ENCODE peak calls at places on chromosomes 4 and X, in four cellular contexts. D is EL, A is AG04450, O is brain microvascular endothelial cell. K is an unnamed sample.

GRCh38 chr4:82710202-82710929 is 88.2 kb downstream of the SCD5 start:
- DNase-seq in D (no peak), A (no peak), O (no peak), K (no peak)

GRCh38 chr4:476501-476900 is 22.5 kb downstream of the ZNF721 start:
- DNase-seq in D (no peak), A (no peak), O (peak), K (peak)

GRCh38 chr4:105050896-105051295 is 95.8 kb upstream of the TET2 start:
- DNase-seq in D (peak), A (no peak), O (no peak), K (peak)

GRCh38 chr4:6885953-6886557 is 23.6 kb upstream of the TBC1D14 start:
- DNase-seq in D (peak), A (no peak), O (peak), K (peak)

GRCh38 chr4:1627417-1628313 is 56.4 kb downstream of the FAM53A start:
- DNase-seq in D (no peak), A (no peak), O (no peak), K (no peak)

GRCh38 chr4:174284181-174284886 is 623 bp downstream of the CEP44 start:
- DNase-seq in D (peak), A (peak), O (peak), K (peak)

GRCh38 chr4:110046588-110047049 is 133.9 kb downstream of the EGF start:
- DNase-seq in D (peak), A (peak), O (no peak), K (no peak)

GRCh38 chr4:157978680-157979361 is 194.0 kb downstream of the GASK1B start:
- DNase-seq in D (peak), A (peak), O (peak), K (peak)

GRCh38 chr4:16222957-16223527 is 3.2 kb downstream of the TAPT1 start:
- DNase-seq in D (no peak), A (no peak), O (no peak), K (no peak)

GRCh38 chrX:38138900-38139299 is 81.8 kb downstream of the SRPX start:
- DNase-seq in D (no peak), A (no peak), O (no peak), K (no peak)

GRCh38 chr4:11428161-11428700 is 463 bp downstream of the HS3ST1 start:
- DNase-seq in D (no peak), A (no peak), O (no peak), K (no peak)

GRCh38 chr4:83599183-83599582 is 63.3 kb downstream of the GPAT3 start:
- DNase-seq in D (peak), A (no peak), O (peak), K (peak)

GRCh38 chrX:14832591-14832990 is 40.3 kb downstream of the FANCB start:
- DNase-seq in D (peak), A (no peak), O (no peak), K (no peak)

GRCh38 chr4:120918788-120919187 is 3.7 kb downstream of the PRDM5 start:
- DNase-seq in D (no peak), A (no peak), O (no peak), K (no peak)

GRCh38 chr4:3710451-3711182 is 55.6 kb upstream of the ADRA2C start:
- DNase-seq in D (no peak), A (no peak), O (no peak), K (no peak)

GRCh38 chr4:5052726-5053425 is 1.6 kb downstream of the STK32B start:
- DNase-seq in D (no peak), A (no peak), O (no peak), K (no peak)

GRCh38 chr4:102404551-102404969 is 59.3 kb upstream of the SLC39A8 start:
- DNase-seq in D (no peak), A (no peak), O (no peak), K (no peak)

GRCh38 chrX:125289920-125290319 is 29.8 kb upstream of the TEX13C start:
- DNase-seq in D (no peak), A (no peak), O (no peak), K (peak)

GRCh38 chr4:95087657-95088455 is 330.1 kb downstream of the BMPR1B start:
- DNase-seq in D (no peak), A (no peak), O (no peak), K (peak)

GRCh38 chr4:47640911-47641310 is 155.8 kb downstream of the ATP10D start:
- DNase-seq in D (peak), A (no peak), O (no peak), K (peak)

GRCh38 chrX:149074429-149074828 is 430.7 kb downstream of the IDS start:
- DNase-seq in D (no peak), A (no peak), O (peak), K (peak)

GRCh38 chr4:62644372-62644771 is 1444.2 kb downstream of the ADGRL3 start:
- DNase-seq in D (no peak), A (no peak), O (peak), K (peak)

GRCh38 chr4:136748777-136749176 is 783.5 kb downstream of the PCDH18 start:
- DNase-seq in D (no peak), A (no peak), O (no peak), K (no peak)

GRCh38 chrX:108399427-108400165 is 38.6 kb downstream of the COL4A6 start:
- DNase-seq in D (peak), A (no peak), O (peak), K (peak)

GRCh38 chr4:16915956-16916355 is 17.5 kb upstream of the LDB2 start:
- DNase-seq in D (no peak), A (no peak), O (no peak), K (no peak)

GRCh38 chr4:112942077-112942476 is 107.4 kb upstream of the ANK2 start:
- DNase-seq in D (no peak), A (no peak), O (no peak), K (no peak)

GRCh38 chr4:67712000-67712625 is 11.2 kb upstream of the UBA6 start:
- DNase-seq in D (no peak), A (no peak), O (no peak), K (peak)

GRCh38 chr4:158810487-158811215 is 41.8 kb downstream of the FNIP2 start:
- DNase-seq in D (peak), A (peak), O (peak), K (peak)

GRCh38 chr4:166882221-166882620 is 352.1 kb downstream of the SPOCK3 start:
- DNase-seq in D (no peak), A (no peak), O (no peak), K (no peak)